ENCODE peak calls at places on chromosome 15, in eight cellular contexts. Y is HTR-8/SVneo; F is activated CD4-positive, alpha-beta memory T cell treated with anti-CD3 and anti-CD28 coated beads for 36 hours; V is SK-N-DZ; S is frontal cortex; M is stimulated activated CD4-positive, alpha-beta T cell treated with anti-CD3 and anti-CD28 coated beads, Interleukin-4, amount 100 ng/mL, for 24 hours; G is C1 segment of cervical spinal cord; H is body of pancreas. L is an unnamed sample.

GRCh38 chr15:92811514-92811913 is 88.6 kb upstream of the CHD2 start:
- DNase-seq in Y (no peak), F (no peak), V (no peak), S (no peak), M (no peak), G (peak; percentile 49), H (peak; percentile 90), L (no peak)

GRCh38 chr15:74995779-74996765 is 709 bp downstream of the SCAMP5 start:
- DNase-seq in Y (no peak), F (no peak), V (peak; percentile 64), S (peak; percentile 63), M (no peak), G (peak; percentile 76), H (peak; percentile 79), L (peak; percentile 15)

GRCh38 chr15:98927057-98927456 is 80.5 kb downstream of the PGPEP1L start:
- DNase-seq in Y (no peak), F (no peak), V (no peak), S (no peak), M (no peak), G (no peak), H (no peak), L (no peak)

GRCh38 chr15:63040509-63040908 is 2.0 kb upstream of the TPM1 start:
- DNase-seq in Y (no peak), F (no peak), V (no peak), S (no peak), M (no peak), G (no peak), H (peak; percentile 39), L (no peak)

GRCh38 chr15:69013726-69014406 is 629 bp upstream of the NOX5 start:
- DNase-seq in Y (no peak), F (no peak), V (no peak), S (no peak), M (no peak), G (no peak), H (no peak), L (no peak)

GRCh38 chr15:84969257-84969656 is 12.4 kb upstream of the PDE8A start:
- DNase-seq in Y (no peak), F (no peak), V (no peak), S (no peak), M (no peak), G (no peak), H (no peak), L (no peak)

GRCh38 chr15:80093854-80094418 is 34.5 kb downstream of the ZFAND6 start:
- DNase-seq in Y (no peak), F (peak; percentile 16), V (peak; percentile 32), S (no peak), M (peak; percentile 27), G (peak; percentile 58), H (peak; percentile 76), L (no peak)

GRCh38 chr15:58758141-58758540 is 8.6 kb upstream of the ADAM10 start:
- DNase-seq in Y (no peak), F (no peak), V (no peak), S (no peak), M (no peak), G (peak; percentile 9), H (no peak), L (no peak)

GRCh38 chr15:70907784-70908471 is 15.3 kb downstream of the LRRC49 start:
- DNase-seq in Y (no peak), F (no peak), V (no peak), S (no peak), M (no peak), G (no peak), H (no peak), L (no peak)

GRCh38 chr15:78322243-78322642 is 17.9 kb upstream of the CRABP1 start:
- DNase-seq in Y (no peak), F (no peak), V (peak; percentile 56), S (peak; percentile 37), M (no peak), G (no peak), H (no peak), L (no peak)

GRCh38 chr15:99704444-99704838 is 28.8 kb downstream of the LYSMD4 start:
- DNase-seq in Y (peak; percentile 62), F (no peak), V (peak; percentile 78), S (no peak), M (peak; percentile 50), G (peak; percentile 63), H (peak; percentile 79), L (no peak)

GRCh38 chr15:68794307-68794706 is 26.4 kb downstream of the ANP32A start:
- DNase-seq in Y (no peak), F (no peak), V (no peak), S (no peak), M (no peak), G (no peak), H (no peak), L (no peak)

GRCh38 chr15:62920569-62921502 is 121.7 kb upstream of the TPM1 start:
- DNase-seq in Y (no peak), F (no peak), V (no peak), S (no peak), M (no peak), G (no peak), H (peak; percentile 48), L (no peak)

GRCh38 chr15:80902298-80902801 is 87.3 kb downstream of the MESD start:
- DNase-seq in Y (no peak), F (no peak), V (no peak), S (no peak), M (no peak), G (no peak), H (no peak), L (no peak)

GRCh38 chr15:55743615-55743978 is 645 bp upstream of the PRTG start:
- DNase-seq in Y (no peak), F (no peak), V (no peak), S (no peak), M (no peak), G (no peak), H (no peak), L (no peak)

GRCh38 chr15:66587020-66587419 is 21.2 kb upstream of the LCTL start:
- DNase-seq in Y (no peak), F (no peak), V (no peak), S (no peak), M (no peak), G (no peak), H (no peak), L (no peak)

GRCh38 chr15:85582719-85583089 is 202.3 kb downstream of the AKAP13 start:
- DNase-seq in Y (no peak), F (peak; percentile 79), V (no peak), S (peak; percentile 29), M (peak; percentile 60), G (no peak), H (peak; percentile 82), L (no peak)

L was measured in amygdala.